ENCODE peak calls at places on chromosomes 4 and X, in eight cellular contexts. Y is skeletal muscle cell, I is right atrium auricular region, E is substantia nigra, O is left lung, P is NCI-H345, S is nucleus accumbens, D is HEK293T. B is an unnamed sample.

GRCh38 chr4:74223801-74224200 is 65.9 kb downstream of the MTHFD2L start:
- DNase-seq in Y (peak; percentile 66), I (no peak), E (no peak), O (no peak), P (no peak), S (no peak), D (no peak), B (no peak)

GRCh38 chrX:19886888-19887531 is 390 bp downstream of the SH3KBP1 start:
- DNase-seq in Y (no peak), I (no peak), E (peak; percentile 32), O (no peak), P (no peak), S (no peak), D (peak; percentile 34), B (no peak)

GRCh38 chrX:17876135-17876534 is 15.0 kb upstream of the RAI2 start:
- DNase-seq in Y (no peak), I (no peak), E (no peak), O (no peak), P (no peak), S (no peak), D (no peak), B (no peak)

GRCh38 chrX:78455901-78456300 is 128.5 kb upstream of the CYSLTR1 start:
- DNase-seq in Y (no peak), I (no peak), E (no peak), O (no peak), P (no peak), S (no peak), D (no peak), B (no peak)

GRCh38 chr4:42654606-42655005 is 2.3 kb downstream of the ATP8A1 start:
- DNase-seq in Y (peak; percentile 19), I (peak; percentile 59), E (no peak), O (peak; percentile 43), P (no peak), S (no peak), D (no peak), B (no peak)

GRCh38 chr4:185792384-185793146 is 19.4 kb downstream of the SORBS2 start:
- DNase-seq in Y (peak; percentile 92), I (no peak), E (no peak), O (no peak), P (peak; percentile 63), S (no peak), D (no peak), B (peak; percentile 97)

GRCh38 chrX:40107291-40108083 is 9.7 kb upstream of the BCOR start:
- DNase-seq in Y (no peak), I (peak; percentile 87), E (peak; percentile 20), O (peak; percentile 74), P (peak; percentile 81), S (no peak), D (peak; percentile 57), B (no peak)

GRCh38 chr4:110849461-110849860 is 226.6 kb upstream of the PITX2 start:
- DNase-seq in Y (no peak), I (no peak), E (no peak), O (no peak), P (no peak), S (no peak), D (no peak), B (no peak)

GRCh38 chrX:3256868-3257267 is 89.6 kb downstream of the MXRA5 start:
- DNase-seq in Y (no peak), I (no peak), E (no peak), O (no peak), P (no peak), S (no peak), D (no peak), B (no peak)

GRCh38 chrX:45668686-45669443 is 468.2 kb upstream of the DIPK2B start:
- DNase-seq in Y (peak; percentile 85), I (no peak), E (no peak), O (no peak), P (peak; percentile 0), S (no peak), D (no peak), B (peak; percentile 72)

GRCh38 chrX:49901068-49901467 is 21.3 kb upstream of the CLCN5 start:
- DNase-seq in Y (no peak), I (no peak), E (no peak), O (no peak), P (no peak), S (no peak), D (no peak), B (no peak)

GRCh38 chr4:173415885-173416658 is 17.2 kb upstream of the SCRG1 start:
- DNase-seq in Y (no peak), I (peak; percentile 81), E (peak; percentile 7), O (peak; percentile 56), P (no peak), S (no peak), D (no peak), B (no peak)

GRCh38 chr4:42265782-42266602 is 113.5 kb upstream of the BEND4 start:
- DNase-seq in Y (no peak), I (no peak), E (no peak), O (no peak), P (no peak), S (no peak), D (no peak), B (no peak)

GRCh38 chrX:116596010-116596409 is 133.2 kb upstream of the CT83 start:
- DNase-seq in Y (no peak), I (no peak), E (no peak), O (no peak), P (no peak), S (no peak), D (no peak), B (no peak)

GRCh38 chr4:168440442-168441264 is 39.6 kb downstream of the DDX60L start:
- DNase-seq in Y (no peak), I (no peak), E (no peak), O (no peak), P (no peak), S (no peak), D (no peak), B (peak; percentile 27)

GRCh38 chr4:182724414-182724813 is 192.8 kb downstream of the DCTD start:
- DNase-seq in Y (no peak), I (no peak), E (no peak), O (no peak), P (no peak), S (no peak), D (peak; percentile 6), B (no peak)

GRCh38 chr4:53322696-53323095 is 43.2 kb downstream of the SCFD2 start:
- DNase-seq in Y (no peak), I (no peak), E (no peak), O (no peak), P (no peak), S (no peak), D (no peak), B (no peak)

GRCh38 chr4:33184684-33185083 is 2464.5 kb downstream of the PCDH7 start:
- DNase-seq in Y (no peak), I (no peak), E (no peak), O (no peak), P (no peak), S (no peak), D (no peak), B (no peak)

GRCh38 chrX:10121787-10122186 is 35.0 kb upstream of the CLCN4 start:
- DNase-seq in Y (no peak), I (no peak), E (no peak), O (no peak), P (no peak), S (no peak), D (no peak), B (no peak)

GRCh38 chrX:49876750-49877149 is 2.5 kb upstream of the USP27X start:
- DNase-seq in Y (no peak), I (no peak), E (no peak), O (no peak), P (peak; percentile 40), S (no peak), D (peak; percentile 36), B (no peak)